ENCODE peak calls at places on chromosomes 12 and 14, in four cellular contexts. V, F, D and N are unnamed samples.

GRCh38 chr14:106844608-106845285 is 1318.4 kb downstream of the TMEM121 start:
- DNase-seq in V (peak), F (peak), D (no peak), N (no peak)

GRCh38 chr14:83433618-83434017 is 1900.0 kb upstream of the SEL1L start:
- DNase-seq in V (no peak), F (no peak), D (no peak), N (no peak)

GRCh38 chr12:31574803-31575573 is 15.9 kb downstream of the DENND5B start:
- DNase-seq in V (no peak), F (peak), D (no peak), N (no peak)

GRCh38 chr12:26346748-26347147 is 151.4 kb downstream of the SSPN start:
- DNase-seq in V (no peak), F (no peak), D (no peak), N (no peak)

GRCh38 chr12:16726879-16727278 is 120.9 kb upstream of the LMO3 start:
- DNase-seq in V (no peak), F (no peak), D (no peak), N (no peak)

GRCh38 chr12:795305-795704 is 42.9 kb downstream of the WNK1 start:
- DNase-seq in V (no peak), F (no peak), D (no peak), N (no peak)

GRCh38 chr14:70245026-70245425 is 56.3 kb upstream of the SLC8A3 start:
- DNase-seq in V (no peak), F (no peak), D (no peak), N (no peak)

GRCh38 chr14:55514819-55515470 is 65.1 kb upstream of the KTN1 start:
- DNase-seq in V (no peak), F (no peak), D (no peak), N (no peak)

GRCh38 chr12:15719230-15719629 is 70.0 kb downstream of the EPS8 start:
- DNase-seq in V (no peak), F (no peak), D (no peak), N (no peak)

GRCh38 chr14:54108481-54109471 is 152.2 kb upstream of the BMP4 start:
- DNase-seq in V (no peak), F (peak), D (no peak), N (no peak)

GRCh38 chr12:10191865-10192264 is 13.0 kb downstream of the TMEM52B start:
- DNase-seq in V (no peak), F (no peak), D (no peak), N (no peak)

GRCh38 chr14:103093856-103094405 is 594 bp upstream of the EXOC3L4 start:
- DNase-seq in V (no peak), F (no peak), D (no peak), N (no peak)

GRCh38 chr12:132836803-132837331 is 8.2 kb upstream of the GOLGA3 start:
- DNase-seq in V (no peak), F (no peak), D (no peak), N (no peak)

GRCh38 chr14:80047761-80048160 is 163.5 kb downstream of the DIO2 start:
- DNase-seq in V (no peak), F (no peak), D (no peak), N (no peak)

GRCh38 chr12:4957781-4958180 is 48.1 kb downstream of the KCNA1 start:
- DNase-seq in V (no peak), F (no peak), D (no peak), N (no peak)

GRCh38 chr14:104112113-104112505 is 26.3 kb upstream of the KIF26A start:
- DNase-seq in V (no peak), F (no peak), D (no peak), N (no peak)

GRCh38 chr14:92519246-92520101 is 5.9 kb downstream of the RIN3 start:
- DNase-seq in V (no peak), F (no peak), D (no peak), N (no peak)

GRCh38 chr12:127909031-127909430 is 357.9 kb upstream of the TMEM132C start:
- DNase-seq in V (no peak), F (no peak), D (no peak), N (no peak)
- TF ChIP-seq TAF1 in V (no peak), F (no peak), D (no peak), N (no peak)

GRCh38 chr12:115103884-115104883 is 420.2 kb upstream of the TBX3 start:
- DNase-seq in V (no peak), F (no peak), D (no peak), N (no peak)

GRCh38 chr12:115101518-115101917 is 417.5 kb upstream of the TBX3 start:
- DNase-seq in V (no peak), F (no peak), D (no peak), N (no peak)

GRCh38 chr12:115097406-115097805 is 413.4 kb upstream of the TBX3 start:
- DNase-seq in V (no peak), F (no peak), D (no peak), N (no peak)

GRCh38 chr12:115096673-115097349 is 412.8 kb upstream of the TBX3 start:
- DNase-seq in V (no peak), F (no peak), D (no peak), N (no peak)

DNA sequence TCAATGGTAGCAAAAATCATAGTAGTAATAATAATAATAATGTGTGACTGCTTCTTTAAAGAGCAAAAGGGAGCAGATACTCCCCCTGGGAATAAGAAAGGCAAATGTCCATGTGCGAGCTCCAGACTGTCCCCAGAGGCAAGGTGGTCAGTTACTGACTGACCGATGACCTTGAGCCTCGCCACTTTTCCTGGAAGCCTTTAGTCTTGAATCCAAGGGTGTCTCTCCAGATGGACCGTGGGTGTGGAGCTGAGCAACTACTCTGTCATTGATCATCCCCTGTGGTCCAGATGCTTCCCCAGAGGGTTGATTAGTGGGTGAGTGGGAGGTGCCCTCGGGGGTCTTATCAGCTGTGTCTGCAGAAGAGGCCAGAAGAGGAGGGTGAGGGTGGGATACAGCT is 418.5 kb upstream of the TBX3 start:
- DNase-seq in V (no peak), F (no peak), D (no peak), N (no peak)
- TF ChIP-seq TAF1 in V (no peak), F (no peak), D (no peak), N (no peak)

GRCh38 chr14:65043893-65044595 is 57.3 kb downstream of the FNTB start:
- DNase-seq in V (no peak), F (no peak), D (no peak), N (no peak)

GRCh38 chr14:65041434-65041915 is 54.8 kb downstream of the FNTB start:
- DNase-seq in V (no peak), F (no peak), D (no peak), N (no peak)

GRCh38 chr14:65038966-65039365 is 52.3 kb downstream of the FNTB start:
- DNase-seq in V (no peak), F (no peak), D (no peak), N (no peak)

GRCh38 chr14:65042731-65043372 is 56.2 kb downstream of the FNTB start:
- DNase-seq in V (peak), F (no peak), D (no peak), N (peak)

GRCh38 chr14:65040666-65041433 is 54.2 kb downstream of the FNTB start:
- DNase-seq in V (no peak), F (no peak), D (no peak), N (no peak)
- TF ChIP-seq TAF1 in V (no peak), F (no peak), D (no peak), N (no peak)

DNA sequence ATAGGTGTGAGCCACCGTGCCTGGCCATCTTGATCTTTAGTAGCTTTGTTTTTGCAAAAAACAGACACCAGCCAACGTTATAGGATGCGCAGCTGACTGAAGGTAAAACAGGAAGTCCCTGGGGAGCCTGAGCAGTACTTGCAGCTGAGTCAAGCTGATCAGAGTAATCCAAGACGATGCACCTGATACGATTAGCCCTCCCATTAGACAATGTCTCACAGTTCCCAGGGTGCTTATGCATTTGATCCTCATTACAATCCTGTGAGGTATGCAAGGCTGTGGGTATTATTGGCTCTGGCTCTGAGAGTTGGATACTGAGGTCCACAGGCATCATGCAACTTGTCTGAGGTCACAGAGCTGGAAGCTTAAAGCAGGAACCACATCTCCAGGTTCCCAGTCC is 8.1 kb downstream of the KRT18 start:
- DNase-seq in V (no peak), F (no peak), D (no peak), N (no peak)
- TF ChIP-seq TAF1 in V (no peak), F (no peak), D (no peak), N (no peak)

GRCh38 chr12:77102691-77103090 is 37.3 kb upstream of the E2F7 start:
- DNase-seq in V (no peak), F (no peak), D (no peak), N (no peak)
- TF ChIP-seq TAF1 in V (no peak), F (no peak), D (no peak), N (no peak)

GRCh38 chr12:1993871-1994371 is 10.3 kb downstream of the DCP1B start:
- DNase-seq in V (no peak), F (peak), D (no peak), N (no peak)

GRCh38 chr12:1992732-1993131 is 11.5 kb downstream of the DCP1B start:
- DNase-seq in V (no peak), F (no peak), D (no peak), N (no peak)

GRCh38 chr12:1994429-1995143 is 9.7 kb downstream of the DCP1B start:
- DNase-seq in V (no peak), F (no peak), D (no peak), N (no peak)

GRCh38 chr12:1995205-1995896 is 8.9 kb downstream of the DCP1B start:
- DNase-seq in V (no peak), F (no peak), D (no peak), N (no peak)

GRCh38 chr12:1993341-1993740 is 10.9 kb downstream of the DCP1B start:
- DNase-seq in V (no peak), F (peak), D (no peak), N (no peak)
- TF ChIP-seq TAF1 in V (no peak), F (no peak), D (no peak), N (no peak)

GRCh38 chr12:113277511-113277910 is 56.2 kb downstream of the TPCN1 start:
- DNase-seq in V (no peak), F (no peak), D (no peak), N (no peak)

GRCh38 chr12:113278141-113278540 is 56.8 kb downstream of the SLC8B1 start:
- DNase-seq in V (no peak), F (no peak), D (no peak), N (no peak)

GRCh38 chr12:113276946-113277500 is 55.8 kb downstream of the TPCN1 start:
- DNase-seq in V (no peak), F (no peak), D (no peak), N (no peak)

GRCh38 chr12:113274848-113275247 is 53.6 kb downstream of the TPCN1 start:
- DNase-seq in V (no peak), F (no peak), D (no peak), N (no peak)

GRCh38 chr12:113276306-113276705 is 55.0 kb downstream of the TPCN1 start:
- DNase-seq in V (no peak), F (no peak), D (no peak), N (no peak)
- TF ChIP-seq TAF1 in V (no peak), F (no peak), D (no peak), N (no peak)

DNA sequence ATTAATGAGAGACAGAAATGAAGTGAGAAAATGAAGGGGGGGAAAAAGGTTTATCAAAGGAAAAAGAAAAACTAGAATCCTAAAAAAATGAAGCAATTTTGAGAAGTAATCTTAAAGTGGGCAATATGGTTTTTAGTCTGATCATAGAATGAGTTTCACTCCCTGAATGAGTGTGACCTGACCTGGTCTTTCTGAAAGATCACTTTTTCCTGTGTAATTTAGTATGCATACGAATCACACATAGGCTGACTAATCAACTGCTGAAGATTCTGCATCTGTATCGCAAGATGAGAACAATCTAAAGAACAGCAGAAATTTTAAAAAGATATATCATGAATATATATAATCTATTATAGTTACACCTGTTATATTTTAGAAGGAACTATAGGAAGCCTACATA is 11.3 kb downstream of the GNPTAB start:
- DNase-seq in V (no peak), F (no peak), D (no peak), N (no peak)
- TF ChIP-seq TAF1 in V (no peak), F (no peak), D (no peak), N (no peak)

GRCh38 chr12:107308310-107308709 is 215.0 kb upstream of the CRY1 start:
- DNase-seq in V (no peak), F (no peak), D (no peak), N (no peak)

GRCh38 chr12:107311682-107312081 is 218.3 kb upstream of the CRY1 start:
- DNase-seq in V (no peak), F (no peak), D (no peak), N (no peak)

GRCh38 chr12:107309020-107309419 is 215.7 kb upstream of the CRY1 start:
- DNase-seq in V (no peak), F (no peak), D (no peak), N (no peak)

GRCh38 chr12:107306141-107306670 is 212.9 kb upstream of the CRY1 start:
- DNase-seq in V (no peak), F (no peak), D (no peak), N (no peak)

DNA sequence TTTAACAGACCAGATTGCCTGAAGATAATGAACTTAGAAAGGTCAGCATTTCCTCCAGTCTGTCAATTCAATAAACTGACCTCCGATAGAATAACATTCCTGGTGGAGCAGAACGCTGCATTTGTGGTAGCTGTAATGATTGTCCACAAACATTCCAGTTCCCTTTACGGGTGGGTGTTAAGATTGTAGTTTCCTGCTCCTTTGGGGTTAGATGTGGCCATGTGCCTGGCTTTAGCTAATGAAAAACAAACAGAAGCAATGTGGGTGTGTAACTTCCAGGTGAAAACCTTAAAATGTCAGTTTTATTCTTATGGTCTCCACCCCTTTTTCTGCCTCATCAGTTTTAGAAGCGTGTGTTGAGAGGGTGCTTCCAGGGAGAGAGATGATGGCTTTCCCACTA is 217.3 kb upstream of the CRY1 start:
- DNase-seq in V (no peak), F (no peak), D (no peak), N (no peak)
- TF ChIP-seq TAF1 in V (no peak), F (no peak), D (no peak), N (no peak)

GRCh38 chr12:29782285-29782820 is 1.4 kb downstream of the TMTC1 start:
- DNase-seq in V (no peak), F (no peak), D (no peak), N (no peak)
- TF ChIP-seq TAF1 in V (no peak), F (no peak), D (no peak), N (no peak)